ENCODE peak calls at places on chromosomes 5 and 9, in five cellular contexts. V, F, L, B and K are unnamed samples.

GRCh38 chr9:110997847-110998246 is 40.4 kb downstream of the LPAR1 start:
- DNase-seq in V (no peak), F (no peak), L (no peak), B (no peak), K (no peak)

GRCh38 chr9:6956796-6957355 is 199.1 kb downstream of the KDM4C start:
- DNase-seq in V (no peak), F (no peak), L (peak), B (no peak), K (no peak)

GRCh38 chr5:92907914-92908606 is 673.0 kb downstream of the NR2F1-AS1 start:
- DNase-seq in V (no peak), F (no peak), L (no peak), B (peak), K (peak)

GRCh38 chr5:33272288-33272687 is 168.5 kb upstream of the TARS1 start:
- DNase-seq in V (no peak), F (no peak), L (no peak), B (no peak), K (no peak)

GRCh38 chr5:5271606-5272321 is 131.6 kb downstream of the ADAMTS16 start:
- DNase-seq in V (no peak), F (no peak), L (peak), B (no peak), K (no peak)

GRCh38 chr5:145701404-145701803 is 133.7 kb downstream of the PRELID2 start:
- DNase-seq in V (no peak), F (no peak), L (no peak), B (no peak), K (no peak)

GRCh38 chr5:157870837-157871834 is 12.2 kb upstream of the CLINT1 start:
- DNase-seq in V (no peak), F (peak), L (no peak), B (no peak), K (peak)

GRCh38 chr5:156835905-156836304 is 14.2 kb upstream of the PPP1R2B start:
- DNase-seq in V (no peak), F (no peak), L (no peak), B (no peak), K (peak)

GRCh38 chr5:173451031-173451430 is 122.8 kb upstream of the STC2 start:
- DNase-seq in V (peak), F (peak), L (peak), B (no peak), K (peak)

GRCh38 chr9:626591-626990 is 214.9 kb upstream of the DMRT1 start:
- DNase-seq in V (no peak), F (no peak), L (no peak), B (no peak), K (no peak)

GRCh38 chr5:38827525-38827924 is 18.3 kb upstream of the OSMR start:
- DNase-seq in V (no peak), F (no peak), L (no peak), B (no peak), K (no peak)

GRCh38 chr9:95091971-95092320 is 225.6 kb downstream of the FANCC start:
- DNase-seq in V (no peak), F (no peak), L (no peak), B (no peak), K (no peak)

GRCh38 chr9:97830884-97831829 is 21.9 kb upstream of the FOXE1 start:
- DNase-seq in V (no peak), F (no peak), L (no peak), B (no peak), K (peak)

GRCh38 chr5:56717253-56717987 is 97.9 kb upstream of the MAP3K1 start:
- DNase-seq in V (no peak), F (no peak), L (no peak), B (no peak), K (no peak)

GRCh38 chr5:147391781-147392180 is 118.1 kb downstream of the DPYSL3 start:
- DNase-seq in V (peak), F (peak), L (peak), B (no peak), K (peak)

GRCh38 chr5:140882591-140882899 is 621 bp downstream of the PCDHA13 start:
- DNase-seq in V (no peak), F (no peak), L (peak), B (no peak), K (no peak)

GRCh38 chr5:16809816-16810502 is 126.1 kb downstream of the MYO10 start:
- DNase-seq in V (no peak), F (no peak), L (no peak), B (no peak), K (peak)

GRCh38 chr9:101485873-101486692 is 47.6 kb upstream of the RNF20 start:
- DNase-seq in V (peak), F (peak), L (peak), B (no peak), K (no peak)

GRCh38 chr9:98942906-98943681 is 613 bp upstream of the COL15A1 start:
- DNase-seq in V (no peak), F (no peak), L (peak), B (no peak), K (no peak)
- TF ChIP-seq FOXM1 in V (no peak), F (no peak), L (no peak), B (no peak), K (no peak)

GRCh38 chr9:131404987-131405386 is 11.1 kb downstream of the PRRC2B start:
- DNase-seq in V (no peak), F (peak), L (no peak), B (no peak), K (no peak)

GRCh38 chr9:131402073-131402472 is 8.2 kb downstream of the PRRC2B start:
- DNase-seq in V (no peak), F (no peak), L (no peak), B (no peak), K (no peak)

GRCh38 chr9:131403493-131403773 is 9.5 kb downstream of the PRRC2B start:
- DNase-seq in V (no peak), F (no peak), L (no peak), B (no peak), K (no peak)

GRCh38 chr9:131404581-131404980 is 10.7 kb downstream of the PRRC2B start:
- DNase-seq in V (no peak), F (peak), L (no peak), B (no peak), K (no peak)

GRCh38 chr9:131402738-131403492 is 9.0 kb downstream of the PRRC2B start:
- DNase-seq in V (no peak), F (peak), L (no peak), B (no peak), K (peak)
- TF ChIP-seq FOXM1 in V (no peak), F (no peak), L (no peak), B (no peak), K (no peak)

GRCh38 chr5:132253008-132253441 is 4.5 kb upstream of the PDLIM4 start:
- DNase-seq in V (no peak), F (no peak), L (no peak), B (no peak), K (no peak)

GRCh38 chr5:132253452-132254320 is 3.8 kb upstream of the PDLIM4 start:
- DNase-seq in V (no peak), F (no peak), L (no peak), B (no peak), K (no peak)

GRCh38 chr5:132254321-132254977 is 3.0 kb upstream of the PDLIM4 start:
- DNase-seq in V (no peak), F (no peak), L (no peak), B (no peak), K (no peak)

GRCh38 chr5:132250547-132250946 is 6.9 kb upstream of the PDLIM4 start:
- DNase-seq in V (no peak), F (no peak), L (no peak), B (no peak), K (no peak)

DNA sequence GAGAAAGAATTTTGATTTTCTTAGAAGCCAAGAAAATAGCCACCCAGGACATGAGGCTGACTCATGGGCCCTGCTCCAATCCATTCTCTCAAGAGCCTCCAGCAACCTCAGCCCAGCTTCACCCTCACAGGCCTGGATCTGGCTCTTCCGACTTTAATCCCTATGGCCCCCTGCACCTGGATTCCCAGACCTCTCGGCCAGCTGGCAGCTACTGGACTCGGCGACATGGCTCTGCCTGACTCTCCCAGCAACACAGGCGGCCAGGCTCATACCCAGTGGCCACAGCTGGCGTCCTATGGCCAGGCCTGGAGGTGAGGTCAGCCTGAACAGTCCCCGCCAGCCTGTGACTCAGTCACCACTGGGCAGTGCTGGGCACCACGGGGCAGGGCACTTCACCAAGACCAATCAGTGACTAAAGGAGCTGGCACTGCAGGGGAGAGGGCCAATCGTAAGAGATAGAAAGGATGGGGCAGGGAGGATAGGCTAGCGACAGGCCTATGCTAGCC is 6.2 kb upstream of the PDLIM4 start:
- DNase-seq in V (no peak), F (no peak), L (no peak), B (no peak), K (no peak)
- TF ChIP-seq FOXM1 in V (no peak), F (no peak), L (no peak), B (no peak), K (no peak)

GRCh38 chr9:113155911-113156559 is 5.2 kb downstream of the SLC31A2 start:
- DNase-seq in V (no peak), F (no peak), L (no peak), B (no peak), K (no peak)
- TF ChIP-seq FOXM1 in V (no peak), F (no peak), L (no peak), B (no peak), K (no peak)

GRCh38 chr5:174744896-174745295 is 20.5 kb downstream of the MSX2 start:
- DNase-seq in V (no peak), F (no peak), L (no peak), B (no peak), K (no peak)
- TF ChIP-seq FOXM1 in V (no peak), F (no peak), L (no peak), B (no peak), K (no peak)

GRCh38 chr9:112325127-112325526 is 8.3 kb downstream of the PTBP3 start:
- DNase-seq in V (no peak), F (no peak), L (no peak), B (no peak), K (no peak)

GRCh38 chr9:112326194-112326593 is 7.2 kb downstream of the PTBP3 start:
- DNase-seq in V (no peak), F (no peak), L (no peak), B (no peak), K (no peak)

GRCh38 chr9:112325600-112325999 is 7.8 kb downstream of the PTBP3 start:
- DNase-seq in V (no peak), F (no peak), L (no peak), B (no peak), K (no peak)

GRCh38 chr9:112328545-112328944 is 4.9 kb downstream of the PTBP3 start:
- DNase-seq in V (no peak), F (no peak), L (no peak), B (no peak), K (peak)

GRCh38 chr9:112327718-112328450 is 5.5 kb downstream of the PTBP3 start:
- DNase-seq in V (no peak), F (no peak), L (no peak), B (no peak), K (no peak)
- TF ChIP-seq FOXM1 in V (no peak), F (no peak), L (no peak), B (no peak), K (no peak)